ENCODE peak calls at places on chromosome 9, in nine cellular contexts. T is OCI-LY7, B is prostate gland, P is lung, U is cardiac muscle cell, A is H1, J is right lobe of liver, L is PC-3, X is neural progenitor cell. Q is an unnamed sample.

GRCh38 chr9:125655691-125656410 is 51.2 kb downstream of the MAPKAP1 start:
- DNase-seq in P (no peak), L (no peak), B (no peak), A (no peak), J (no peak), T (no peak), U (no peak), X (peak; percentile 47), Q (no peak)

GRCh38 chr9:138009456-138010273 is 132.1 kb downstream of the CACNA1B start:
- DNase-seq in J (no peak), X (no peak), B (no peak), A (no peak), L (no peak), P (peak; percentile 19), T (no peak), U (no peak), Q (no peak)

GRCh38 chr9:116157436-116158138 is 4.0 kb downstream of the PAPPA start:
- DNase-seq in A (no peak), B (no peak), L (no peak), X (peak; percentile 81), P (no peak), J (no peak), T (no peak), U (no peak), Q (peak; percentile 64)

GRCh38 chr9:107489687-107490605 is at the start of gene KLF4:
- DNase-seq in U (peak; percentile 93), P (peak; percentile 91), T (no peak), B (peak; percentile 96), J (peak; percentile 89), X (peak; percentile 96), A (peak; percentile 73), L (peak; percentile 80), Q (peak; percentile 91)

GRCh38 chr9:135524130-135524861 is 3.1 kb downstream of the LCN1 start:
- DNase-seq in B (no peak), P (no peak), J (peak; percentile 40), L (peak; percentile 7), U (no peak), T (no peak), X (no peak), A (no peak), Q (no peak)

GRCh38 chr9:36896296-36896695 is 137.8 kb downstream of the PAX5 start:
- DNase-seq in A (no peak), J (no peak), U (no peak), X (no peak), B (no peak), P (no peak), T (no peak), L (no peak), Q (no peak)

GRCh38 chr9:96020822-96021615 is 145.5 kb downstream of the ERCC6L2 start:
- DNase-seq in X (peak; percentile 64), P (peak; percentile 33), T (no peak), B (no peak), J (no peak), L (no peak), A (no peak), U (peak; percentile 45), Q (peak; percentile 56)

GRCh38 chr9:114696814-114697544 is 15.0 kb upstream of the TEX48 start:
- DNase-seq in A (no peak), J (no peak), B (no peak), U (no peak), P (no peak), X (no peak), T (no peak), L (peak; percentile 27), Q (no peak)

GRCh38 chr9:33687779-33688178 is 107.6 kb upstream of the PRSS3 start:
- DNase-seq in U (peak; percentile 35), A (no peak), T (no peak), L (no peak), J (no peak), B (no peak), X (no peak), P (no peak), Q (peak; percentile 45)

GRCh38 chr9:16728128-16728505 is 142.4 kb downstream of the BNC2 start:
- DNase-seq in J (no peak), T (no peak), P (no peak), B (no peak), U (no peak), X (no peak), L (peak; percentile 29), A (no peak), Q (peak; percentile 34)
- H3K4me3 ChIP-seq in J (no peak overlapping the region), T (no peak overlapping the region), P (no peak overlapping the region), B (peak overlapping the region; percentile 40), U (no peak overlapping the region), X (no peak overlapping the region), L (peak overlapping the region; percentile 76), A (peak overlapping the region; percentile 63), Q (no peak overlapping the region)

GRCh38 chr9:3548636-3549035 is 22.8 kb upstream of the RFX3 start:
- DNase-seq in P (no peak), X (no peak), L (no peak), T (no peak), B (no peak), A (no peak), U (no peak), J (no peak), Q (no peak)

GRCh38 chr9:3553076-3553765 is 27.4 kb upstream of the RFX3 start:
- DNase-seq in T (no peak), L (no peak), B (no peak), U (no peak), X (no peak), J (no peak), A (no peak), P (no peak), Q (no peak)

GRCh38 chr9:3549243-3549642 is 23.4 kb upstream of the RFX3 start:
- DNase-seq in J (no peak), X (no peak), T (no peak), B (no peak), U (no peak), A (no peak), L (no peak), P (no peak), Q (no peak)
- H3K36me3 ChIP-seq in J (no peaks in the 10 kb centered on the region), X (no peaks in the 10 kb centered on the region), T (no peaks in the 10 kb centered on the region), B (no peaks in the 10 kb centered on the region), U (no peaks in the 10 kb centered on the region), A (no peaks in the 10 kb centered on the region), L (no peaks in the 10 kb centered on the region), P (no peaks in the 10 kb centered on the region), Q (no peaks in the 10 kb centered on the region)

DNA sequence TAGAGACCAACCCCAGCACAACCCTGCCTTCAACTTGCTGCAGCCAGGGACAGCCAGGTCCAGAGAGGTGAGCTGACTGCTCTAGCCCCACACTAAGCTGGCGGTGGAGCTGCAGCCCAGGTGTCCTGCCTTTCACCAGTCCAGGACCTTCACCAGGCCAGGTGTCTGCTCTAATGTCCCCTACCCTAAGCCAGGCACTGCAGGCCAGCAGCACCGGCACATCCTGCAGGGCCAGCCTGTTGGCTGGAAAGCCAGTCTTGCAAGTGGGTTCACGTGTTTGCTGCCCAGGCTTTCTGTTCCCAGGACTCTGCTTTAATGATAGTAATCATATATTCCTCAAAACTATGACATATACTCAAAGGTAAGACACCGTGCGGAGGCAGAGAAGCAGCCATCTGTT is 5.5 kb downstream of the SHC3 start:
- DNase-seq in A (no peak), X (no peak), B (no peak), L (no peak), P (no peak), T (no peak), J (no peak), U (no peak), Q (no peak)
- H3K4me1 ChIP-seq in A (peaks cover 7% of the 10 kb centered on the region), X (peaks cover 19% of the 10 kb centered on the region), B (no peaks in the 10 kb centered on the region), L (no peaks in the 10 kb centered on the region), P (peaks cover 16% of the 10 kb centered on the region), T (no peaks in the 10 kb centered on the region), J (peaks cover 11% of the 10 kb centered on the region), U (peaks cover 4% of the 10 kb centered on the region), Q (no peaks in the 10 kb centered on the region)

GRCh38 chr9:2623866-2624682 is 2.5 kb downstream of the VLDLR start:
- DNase-seq in A (no peak), P (no peak), B (no peak), U (no peak), T (no peak), L (no peak), J (no peak), X (no peak), Q (no peak)
- H3K4me3 ChIP-seq in A (peak overlapping the region; percentile 68), P (no peak overlapping the region), B (no peak overlapping the region), U (peak overlapping the region; percentile 59), T (no peak overlapping the region), L (no peak overlapping the region), J (peak overlapping the region; percentile 47), X (peak overlapping the region; percentile 57), Q (peak overlapping the region; percentile 86)

GRCh38 chr9:113289091-113289490 is 13.6 kb downstream of the PRPF4 start:
- DNase-seq in J (no peak), U (no peak), P (no peak), B (no peak), L (no peak), X (no peak), A (no peak), T (no peak), Q (no peak)

GRCh38 chr9:113293285-113293874 is 9.8 kb downstream of the RNF183 start:
- DNase-seq in A (no peak), J (no peak), P (no peak), L (no peak), T (no peak), X (no peak), B (no peak), U (no peak), Q (no peak)

GRCh38 chr9:113290052-113290607 is 13.0 kb downstream of the RNF183 start:
- DNase-seq in P (no peak), X (no peak), J (no peak), U (no peak), L (no peak), B (no peak), A (no peak), T (no peak), Q (no peak)
- H3K36me3 ChIP-seq in P (peaks cover 42% of the 10 kb centered on the region), X (peaks cover 32% of the 10 kb centered on the region), J (peaks cover 23% of the 10 kb centered on the region), U (peaks cover 69% of the 10 kb centered on the region), L (peaks cover 64% of the 10 kb centered on the region), B (peaks cover 8% of the 10 kb centered on the region), A (peaks cover 76% of the 10 kb centered on the region), T (peaks cover 88% of the 10 kb centered on the region), Q (peaks cover 92% of the 10 kb centered on the region)

DNA sequence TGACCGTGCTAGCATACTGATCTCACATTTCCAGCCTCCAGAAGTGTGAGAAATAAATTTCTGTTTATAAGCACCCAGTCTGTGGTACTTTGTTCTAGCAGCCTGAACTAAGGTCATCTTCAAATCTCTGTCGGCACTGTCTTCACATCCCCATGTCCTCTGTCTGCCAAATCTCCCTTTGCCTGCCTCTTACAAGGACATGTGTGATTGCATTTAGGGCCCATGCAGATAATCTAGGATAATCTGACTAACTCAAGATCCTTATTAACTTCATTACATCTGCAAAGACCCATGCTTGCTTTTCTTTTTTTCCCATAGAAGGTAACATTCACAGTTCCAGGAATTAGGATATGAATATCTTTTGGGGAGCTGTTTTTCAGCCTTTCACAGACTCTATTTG is 132.7 kb downstream of the AOPEP start:
- DNase-seq in U (no peak), X (no peak), J (no peak), T (no peak), L (no peak), P (no peak), A (no peak), B (no peak), Q (no peak)
- H3K4me1 ChIP-seq in U (peaks cover 6% of the 10 kb centered on the region), X (peaks cover 1% of the 10 kb centered on the region), J (peaks cover 18% of the 10 kb centered on the region), T (peaks cover 20% of the 10 kb centered on the region), L (peaks cover 15% of the 10 kb centered on the region), P (peaks cover 6% of the 10 kb centered on the region), A (no peaks in the 10 kb centered on the region), B (no peaks in the 10 kb centered on the region), Q (peaks cover 34% of the 10 kb centered on the region)

Q was measured in SJCRH30.